ENCODE peak calls at places on chromosomes 11 and 22, in six cellular contexts. T is HepG2, Q is WTC11, C is GM12878, B is H1, R is K562. I is an unnamed sample.

GRCh38 chr22:20131593-20131855 is at the start of gene ZDHHC8:
- DNase-seq in R (peak), T (no peak), B (no peak), C (no peak), Q (no peak), I (no peak)

GRCh38 chr22:34111210-34111824 is 191.0 kb upstream of the LARGE1 start:
- DNase-seq in B (peak), R (peak), C (no peak), Q (peak), T (peak), I (no peak)

GRCh38 chr11:128521697-128522062 is 65.7 kb downstream of the ETS1 start:
- DNase-seq in T (no peak), Q (peak), B (peak), C (no peak), R (no peak), I (no peak)

GRCh38 chr11:56331861-56332491 is 13.9 kb upstream of the OR8K1 start:
- DNase-seq in T (no peak), B (no peak), R (no peak), Q (peak), C (no peak), I (no peak)

GRCh38 chr22:31160328-31160978 is 471 bp downstream of the RNF185 start:
- DNase-seq in Q (no peak), C (no peak), T (no peak), R (peak), B (peak), I (no peak)

GRCh38 chr22:22877523-22878210 is 9.9 kb upstream of the IGLL5 start:
- DNase-seq in T (peak), Q (peak), C (no peak), R (no peak), B (peak), I (peak)

GRCh38 chr22:42461511-42461910 is 29.3 kb upstream of the NFAM1 start:
- DNase-seq in C (no peak), R (no peak), B (no peak), T (no peak), Q (peak), I (no peak)

GRCh38 chr22:28072066-28072465 is 153.0 kb upstream of the PITPNB start:
- DNase-seq in B (no peak), R (no peak), T (no peak), C (no peak), Q (no peak), I (no peak)

GRCh38 chr11:102237096-102237735 is 80.1 kb upstream of the BIRC3 start:
- DNase-seq in T (no peak), C (no peak), B (no peak), R (no peak), Q (no peak), I (no peak)

GRCh38 chr11:44528581-44528980 is 36.9 kb upstream of the CD82 start:
- DNase-seq in R (no peak), T (no peak), Q (no peak), C (no peak), B (no peak), I (no peak)

GRCh38 chr11:111499483-111499882 is 12.7 kb downstream of the BTG4 start:
- DNase-seq in C (no peak), R (no peak), T (no peak), B (no peak), Q (no peak), I (no peak)

GRCh38 chr22:50248192-50249084 is 2.6 kb downstream of the HDAC10 start:
- DNase-seq in Q (no peak), B (no peak), R (no peak), T (no peak), C (no peak), I (no peak)

GRCh38 chr22:50577987-50578775 is at the start of gene CPT1B:
- DNase-seq in T (no peak), R (peak), C (no peak), Q (peak), B (no peak), I (no peak)

GRCh38 chr11:1546077-1546535 is 26.0 kb downstream of the DUSP8 start:
- DNase-seq in R (no peak), B (peak), Q (peak), T (no peak), C (no peak), I (no peak)

GRCh38 chr11:67314218-67314617 is 10.9 kb downstream of the SSH3 start:
- DNase-seq in C (no peak), R (peak), T (no peak), Q (no peak), B (no peak), I (no peak)

GRCh38 chr11:122215244-122215992 is 99.4 kb upstream of the BLID start:
- DNase-seq in R (peak), B (peak), Q (peak), C (no peak), T (peak), I (peak)

GRCh38 chr11:131977231-131977630 is 606.8 kb downstream of the NTM start:
- DNase-seq in Q (no peak), C (no peak), T (no peak), B (no peak), R (no peak), I (no peak)

GRCh38 chr11:93936416-93936815 is 84.7 kb upstream of the HEPHL1 start:
- DNase-seq in T (no peak), R (no peak), C (no peak), Q (no peak), B (no peak), I (no peak)

GRCh38 chr22:47371263-47372090 is 609.0 kb downstream of the TBC1D22A start:
- DNase-seq in Q (no peak), C (no peak), R (no peak), B (no peak), T (no peak), I (no peak)

GRCh38 chr11:13440100-13440855 is 22.7 kb downstream of the BTBD10 start:
- DNase-seq in R (no peak), C (no peak), B (no peak), T (no peak), Q (no peak), I (peak)

GRCh38 chr22:42300286-42301071 is 30.0 kb upstream of the TCF20 start:
- DNase-seq in C (no peak), Q (no peak), R (peak), B (no peak), T (no peak), I (no peak)

GRCh38 chr22:46762238-46763050 is at the start of gene TBC1D22A:
- DNase-seq in B (peak), R (peak), C (no peak), T (peak), Q (peak), I (peak)

GRCh38 chr11:114110948-114111347 is 51.4 kb downstream of the ZBTB16 start:
- DNase-seq in T (no peak), Q (no peak), C (no peak), R (no peak), B (no peak), I (no peak)

GRCh38 chr11:122161191-122161590 is 45.2 kb upstream of the BLID start:
- DNase-seq in C (no peak), B (no peak), R (no peak), T (no peak), Q (no peak), I (no peak)

GRCh38 chr11:36333897-36334296 is 37.8 kb downstream of the PRR5L start:
- DNase-seq in R (peak), T (no peak), B (no peak), Q (peak), C (no peak), I (peak)

GRCh38 chr22:26143801-26144325 is 25.4 kb upstream of the SEZ6L start:
- DNase-seq in B (no peak), Q (no peak), C (no peak), R (no peak), T (no peak), I (no peak)

GRCh38 chr11:38123673-38124072 is 1525.6 kb upstream of the RAG2 start:
- DNase-seq in Q (no peak), T (no peak), B (no peak), R (no peak), C (no peak), I (no peak)

GRCh38 chr11:117885777-117886176 is 9.3 kb upstream of the FXYD6 start:
- DNase-seq in T (peak), C (no peak), B (peak), Q (no peak), R (peak), I (no peak)

GRCh38 chr22:46622081-46622521 is 1.9 kb downstream of the GRAMD4 start:
- DNase-seq in B (peak), Q (no peak), T (no peak), C (no peak), R (no peak), I (no peak)

GRCh38 chr22:22754268-22754657 is 109.8 kb downstream of the GGTLC2 start:
- DNase-seq in R (no peak), C (no peak), T (no peak), B (no peak), Q (no peak), I (no peak)

GRCh38 chr11:134783219-134783618 is 371.2 kb upstream of the B3GAT1 start:
- DNase-seq in C (no peak), T (no peak), B (no peak), Q (no peak), R (no peak), I (no peak)

GRCh38 chr11:116773203-116774112 is 671 bp upstream of the BUD13 start:
- DNase-seq in Q (no peak), B (no peak), T (no peak), R (no peak), C (no peak), I (no peak)

GRCh38 chr22:48745842-48746788 is 1081.6 kb downstream of the BRD1 start:
- DNase-seq in B (peak), R (no peak), T (no peak), C (no peak), Q (peak), I (no peak)

GRCh38 chr11:116791002-116791812 is 472 bp downstream of the APOA5 start:
- DNase-seq in B (peak), T (peak), R (peak), C (no peak), Q (peak), I (peak)

GRCh38 chr11:27599217-27599616 is 92.6 kb upstream of the LIN7C start:
- DNase-seq in T (no peak), R (no peak), B (no peak), Q (peak), C (no peak), I (peak)

GRCh38 chr11:16785520-16786128 is 47.2 kb downstream of the C11orf58 start:
- DNase-seq in C (peak), R (peak), Q (peak), B (peak), T (peak), I (peak)

GRCh38 chr11:111526501-111526900 is 11.9 kb downstream of the HOATZ start:
- DNase-seq in C (no peak), R (no peak), Q (no peak), T (no peak), B (no peak), I (no peak)

GRCh38 chr11:117009905-117010605 is 88.2 kb downstream of the SIK3 start:
- DNase-seq in B (no peak), Q (no peak), T (no peak), C (no peak), R (no peak), I (no peak)

GRCh38 chr11:125892071-125892470 is 4.6 kb downstream of the HYLS1 start:
- DNase-seq in Q (no peak), R (no peak), B (no peak), T (no peak), C (no peak), I (no peak)
- TF ChIP-seq ATF3 in Q (no peak), R (no peak), B (no peak), T (no peak), C (no peak), I (no peak)

GRCh38 chr22:37193629-37194191 is 5.7 kb upstream of the C1QTNF6 start:
- DNase-seq in R (no peak), C (no peak), T (peak), B (no peak), Q (no peak), I (no peak)
- TF ChIP-seq ATF3 in R (no peak), C (no peak), T (no peak), B (no peak), Q (no peak), I (no peak)

DNA sequence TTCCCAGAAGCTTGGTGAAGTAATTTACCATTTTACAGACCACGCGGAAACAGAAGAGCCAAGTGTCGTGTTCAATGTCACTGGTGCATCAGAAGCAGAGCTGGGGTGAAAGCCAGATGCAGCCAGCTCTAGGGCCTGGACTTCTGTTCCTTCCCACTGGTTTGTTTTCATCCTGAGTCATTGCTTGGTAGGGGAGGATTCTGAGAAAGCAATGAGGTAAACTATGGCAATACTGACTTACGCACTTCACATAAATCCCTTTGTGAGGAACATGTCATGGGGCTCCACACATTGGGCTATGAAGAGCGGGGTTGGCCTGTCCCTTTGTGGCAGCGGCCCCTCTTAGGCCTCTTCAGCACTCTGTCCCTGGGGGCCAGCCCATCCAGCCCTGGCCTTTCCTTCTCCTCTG is 52.4 kb upstream of the RBFOX2 start:
- DNase-seq in Q (no peak), T (no peak), R (no peak), C (no peak), B (no peak), I (no peak)
- TF ChIP-seq ATF3 in Q (no peak), T (no peak), R (no peak), C (no peak), B (no peak), I (no peak)

DNA sequence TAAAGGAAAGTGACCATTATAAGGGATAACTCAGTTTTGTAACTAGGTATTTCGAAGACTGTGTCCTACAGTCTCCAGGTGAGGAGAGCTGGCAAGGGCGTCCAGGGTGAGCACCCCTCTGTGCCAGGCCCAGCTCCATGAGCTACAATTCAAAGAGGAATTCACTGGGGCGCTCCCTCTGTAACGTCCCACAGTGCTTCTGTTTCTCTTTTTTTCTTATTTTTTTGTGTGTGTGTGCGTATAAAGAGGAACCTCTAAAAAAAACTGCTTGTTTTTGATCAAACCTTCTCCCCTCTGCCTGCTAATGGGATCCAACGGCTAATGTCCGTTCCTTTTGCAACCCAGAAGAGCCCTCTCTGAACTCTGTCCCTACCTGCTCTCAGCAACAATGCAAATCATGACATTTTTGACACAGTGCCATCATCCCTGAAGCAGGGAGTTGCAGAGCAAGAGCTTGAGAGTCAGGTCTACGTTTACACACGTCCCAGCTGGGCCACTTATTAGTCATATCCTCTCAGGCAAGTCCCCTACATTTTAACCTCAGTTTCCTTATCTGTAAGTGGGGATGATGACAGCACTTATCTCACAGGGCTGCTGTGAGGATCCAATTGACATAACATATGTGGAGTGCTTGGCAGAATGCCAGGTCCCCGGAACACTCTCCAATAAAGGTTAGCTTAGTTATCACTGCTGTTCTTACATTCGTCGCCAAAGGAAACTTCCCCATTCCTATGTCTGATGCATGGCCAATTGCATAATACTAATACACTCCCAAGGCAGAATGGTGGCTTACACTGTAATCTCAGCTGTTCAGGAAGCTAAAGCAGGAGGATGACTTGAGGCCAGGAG is 16.9 kb downstream of the ASCC2 start:
- DNase-seq in B (no peak), R (peak), T (peak), C (peak), Q (no peak), I (peak)
- TF ChIP-seq ATF3 in B (no peak), R (peak), T (peak), C (no peak), Q (no peak), I (no peak)

GRCh38 chr11:108818971-108819370 is 154.1 kb downstream of the DDX10 start:
- DNase-seq in B (no peak), Q (no peak), R (no peak), T (no peak), C (no peak), I (no peak)
- TF ChIP-seq ATF3 in B (no peak), Q (no peak), R (no peak), T (no peak), C (no peak), I (no peak)

GRCh38 chr11:103773537-103773936 is 262.9 kb upstream of the DDI1 start:
- DNase-seq in R (no peak), B (no peak), C (no peak), Q (no peak), T (no peak), I (no peak)

GRCh38 chr11:103779054-103779453 is 257.4 kb upstream of the DDI1 start:
- DNase-seq in C (no peak), Q (no peak), T (no peak), B (no peak), R (no peak), I (no peak)

GRCh38 chr11:103773059-103773458 is 263.4 kb upstream of the DDI1 start:
- DNase-seq in C (no peak), R (no peak), Q (no peak), B (no peak), T (no peak), I (no peak)
- TF ChIP-seq ATF3 in C (no peak), R (no peak), Q (no peak), B (no peak), T (no peak), I (no peak)

GRCh38 chr11:72491001-72491400 is 56.7 kb upstream of the CLPB start:
- DNase-seq in C (no peak), B (no peak), Q (no peak), T (no peak), R (no peak), I (no peak)
- TF ChIP-seq ATF3 in C (no peak), B (no peak), Q (no peak), T (no peak), R (no peak), I (no peak)

GRCh38 chr11:3011891-3012885 is 20.1 kb upstream of the NAP1L4 start:
- DNase-seq in B (no peak), R (no peak), Q (no peak), T (no peak), C (no peak), I (no peak)
- TF ChIP-seq ATF3 in B (no peak), R (no peak), Q (no peak), T (no peak), C (no peak), I (no peak)